ENCODE peak calls at places on chromosomes 6 and 20, in four cellular contexts. I is NCI-H1436, K is left lung, V is A172. U is an unnamed sample.

GRCh38 chr6:139016337-139017213 is 12.0 kb upstream of the ABRACL start:
- DNase-seq in I (no peak), K (no peak), V (no peak), U (peak; percentile 36)

GRCh38 chr6:160362556-160362955 is 14.4 kb downstream of the SLC22A3 start:
- DNase-seq in I (no peak), K (peak; percentile 70), V (no peak), U (no peak)

GRCh38 chr6:1255646-1256365 is 56.1 kb upstream of the FOXQ1 start:
- DNase-seq in I (no peak), K (no peak), V (peak; percentile 47), U (no peak)

GRCh38 chr6:1812487-1812886 is 202.8 kb downstream of the FOXC1 start:
- DNase-seq in I (no peak), K (no peak), V (no peak), U (no peak)

GRCh38 chr20:51360451-51361230 is 181.9 kb downstream of the NFATC2 start:
- DNase-seq in I (no peak), K (no peak), V (peak; percentile 99), U (no peak)

GRCh38 chr20:2349801-2350200 is 30.9 kb upstream of the TGM6 start:
- DNase-seq in I (no peak), K (no peak), V (peak; percentile 73), U (no peak)

GRCh38 chr6:43930440-43931154 is 160.6 kb downstream of the VEGFA start:
- DNase-seq in I (no peak), K (no peak), V (no peak), U (no peak)

GRCh38 chr6:139448094-139448649 is 73.7 kb upstream of the CITED2 start:
- DNase-seq in I (no peak), K (no peak), V (no peak), U (no peak)

GRCh38 chr6:36604090-36605060 is 10.2 kb downstream of the SRSF3 start:
- DNase-seq in I (no peak), K (no peak), V (no peak), U (no peak)

GRCh38 chr6:2819891-2820814 is 21.5 kb downstream of the SERPINB1 start:
- DNase-seq in I (no peak), K (no peak), V (no peak), U (peak; percentile 35)

GRCh38 chr20:61437280-61438206 is 185.5 kb downstream of the CDH4 start:
- DNase-seq in I (no peak), K (no peak), V (peak; percentile 75), U (peak; percentile 61)

GRCh38 chr20:57211949-57212889 is 54.2 kb downstream of the BMP7 start:
- DNase-seq in I (no peak), K (no peak), V (peak; percentile 94), U (peak; percentile 81)

GRCh38 chr20:64143018-64143801 is 21.0 kb upstream of the MYT1 start:
- DNase-seq in I (no peak), K (peak; percentile 44), V (no peak), U (no peak)

GRCh38 chr20:25336561-25337422 is 53.8 kb downstream of the ABHD12 start:
- DNase-seq in I (no peak), K (no peak), V (peak; percentile 30), U (peak; percentile 57)

GRCh38 chr6:53333439-53334408 is 15.0 kb downstream of the ELOVL5 start:
- DNase-seq in I (no peak), K (no peak), V (no peak), U (no peak)

GRCh38 chr6:81818778-81819491 is 66.5 kb upstream of the TENT5A start:
- DNase-seq in I (no peak), K (no peak), V (no peak), U (peak; percentile 23)

GRCh38 chr6:154301086-154301625 is 55.4 kb downstream of the IPCEF1 start:
- DNase-seq in I (no peak), K (no peak), V (peak; percentile 11), U (no peak)

GRCh38 chr6:96816182-96816888 is 20.9 kb downstream of the GPR63 start:
- DNase-seq in I (no peak), K (no peak), V (no peak), U (peak; percentile 58)

GRCh38 chr6:42352856-42353564 is 98.7 kb downstream of the TRERF1 start:
- DNase-seq in I (no peak), K (no peak), V (peak; percentile 49), U (no peak)

GRCh38 chr6:35893246-35893645 is 27.7 kb downstream of the SRPK1 start:
- DNase-seq in I (no peak), K (no peak), V (no peak), U (no peak)

GRCh38 chr6:90184334-90185298 is 112.0 kb downstream of the BACH2 start:
- DNase-seq in I (no peak), K (no peak), V (peak; percentile 14), U (peak; percentile 22)

GRCh38 chr20:13105071-13105470 is 96.3 kb downstream of the SPTLC3 start:
- DNase-seq in I (no peak), K (no peak), V (no peak), U (no peak)

GRCh38 chr20:31861346-31862156 is 8.8 kb downstream of the DUSP15 start:
- DNase-seq in I (peak; percentile 80), K (peak; percentile 88), V (no peak), U (peak; percentile 71)